ENCODE peak calls at places on chromosomes 4 and X, in nine cellular contexts. One of them, this sample, is unnamed. For H3K27me3, the result is how much of the 10 kb centered on the place peaks cover.

GRCh38 chr4:124887738-124888137 is 175.2 kb upstream of the ANKRD50 start:
- DNase-seq in aorta: no peak
- DNase-seq in CD8-positive, alpha-beta T cell: no peak
- DNase-seq in psoas muscle: no peak
- DNase-seq in thyroid gland: no peak
- DNase-seq in pancreas: no peak
- DNase-seq in SJSA1: no peak
- DNase-seq in mesenchymal stem cell: no peak
- DNase-seq in prostate gland: no peak
- DNase-seq in this sample: no peak

GRCh38 chrX:137052641-137053235 is 18.9 kb upstream of the GPR101 start:
- DNase-seq in aorta: no peak
- DNase-seq in CD8-positive, alpha-beta T cell: peak
- DNase-seq in psoas muscle: no peak
- DNase-seq in thyroid gland: no peak
- DNase-seq in pancreas: no peak
- DNase-seq in SJSA1: no peak
- DNase-seq in mesenchymal stem cell: no peak
- DNase-seq in prostate gland: no peak
- DNase-seq in this sample: no peak

GRCh38 chrX:47452112-47452511 is 30.9 kb downstream of the ZNF41 start:
- DNase-seq in aorta: no peak
- DNase-seq in CD8-positive, alpha-beta T cell: no peak
- DNase-seq in psoas muscle: no peak
- DNase-seq in thyroid gland: no peak
- DNase-seq in pancreas: no peak
- DNase-seq in SJSA1: no peak
- DNase-seq in mesenchymal stem cell: no peak
- DNase-seq in prostate gland: no peak
- DNase-seq in this sample: no peak

GRCh38 chr4:150381671-150382427 is 200.1 kb upstream of the MAB21L2 start:
- DNase-seq in aorta: no peak
- DNase-seq in CD8-positive, alpha-beta T cell: no peak
- DNase-seq in psoas muscle: no peak
- DNase-seq in thyroid gland: no peak
- DNase-seq in pancreas: no peak
- DNase-seq in SJSA1: no peak
- DNase-seq in mesenchymal stem cell: no peak
- DNase-seq in prostate gland: no peak
- DNase-seq in this sample: no peak

GRCh38 chrX:149040873-149041535 is 464.1 kb downstream of the IDS start:
- DNase-seq in aorta: no peak
- DNase-seq in CD8-positive, alpha-beta T cell: no peak
- DNase-seq in psoas muscle: no peak
- DNase-seq in thyroid gland: no peak
- DNase-seq in pancreas: no peak
- DNase-seq in SJSA1: no peak
- DNase-seq in mesenchymal stem cell: no peak
- DNase-seq in prostate gland: no peak
- DNase-seq in this sample: no peak

GRCh38 chrX:50769389-50770063 is 44.5 kb downstream of the SHROOM4 start:
- DNase-seq in aorta: no peak
- DNase-seq in CD8-positive, alpha-beta T cell: no peak
- DNase-seq in psoas muscle: no peak
- DNase-seq in thyroid gland: no peak
- DNase-seq in pancreas: no peak
- DNase-seq in SJSA1: no peak
- DNase-seq in mesenchymal stem cell: no peak
- DNase-seq in prostate gland: peak
- DNase-seq in this sample: peak

GRCh38 chr4:33696586-33696985 is 2547.7 kb downstream of the ARAP2 start:
- DNase-seq in aorta: no peak
- DNase-seq in CD8-positive, alpha-beta T cell: no peak
- DNase-seq in psoas muscle: no peak
- DNase-seq in thyroid gland: no peak
- DNase-seq in pancreas: no peak
- DNase-seq in SJSA1: no peak
- DNase-seq in mesenchymal stem cell: peak
- DNase-seq in prostate gland: no peak
- DNase-seq in this sample: no peak

GRCh38 chrX:11341274-11342256 is 48.4 kb downstream of the AMELX start:
- DNase-seq in aorta: peak
- DNase-seq in CD8-positive, alpha-beta T cell: no peak
- DNase-seq in psoas muscle: peak
- DNase-seq in thyroid gland: peak
- DNase-seq in pancreas: peak
- DNase-seq in SJSA1: no peak
- DNase-seq in mesenchymal stem cell: peak
- DNase-seq in prostate gland: no peak
- DNase-seq in this sample: no peak

GRCh38 chr4:173281420-173282333 is 52.5 kb downstream of the HMGB2 start:
- DNase-seq in aorta: no peak
- DNase-seq in CD8-positive, alpha-beta T cell: no peak
- DNase-seq in psoas muscle: no peak
- DNase-seq in thyroid gland: no peak
- DNase-seq in pancreas: no peak
- DNase-seq in SJSA1: no peak
- DNase-seq in mesenchymal stem cell: no peak
- DNase-seq in prostate gland: no peak
- DNase-seq in this sample: no peak

GRCh38 chrX:119013146-119013545 is 38.7 kb downstream of the LONRF3 start:
- DNase-seq in aorta: no peak
- DNase-seq in CD8-positive, alpha-beta T cell: no peak
- DNase-seq in psoas muscle: no peak
- DNase-seq in thyroid gland: no peak
- DNase-seq in pancreas: no peak
- DNase-seq in SJSA1: no peak
- DNase-seq in mesenchymal stem cell: no peak
- DNase-seq in prostate gland: no peak
- DNase-seq in this sample: no peak

GRCh38 chr4:119093042-119093827 is 42.4 kb upstream of the MYOZ2 start:
- DNase-seq in aorta: no peak
- DNase-seq in CD8-positive, alpha-beta T cell: no peak
- DNase-seq in psoas muscle: no peak
- DNase-seq in thyroid gland: no peak
- DNase-seq in pancreas: no peak
- DNase-seq in SJSA1: peak
- DNase-seq in mesenchymal stem cell: peak
- DNase-seq in prostate gland: no peak
- DNase-seq in this sample: no peak

GRCh38 chr4:24093446-24093845 is 203.6 kb upstream of the PPARGC1A start:
- DNase-seq in aorta: no peak
- DNase-seq in CD8-positive, alpha-beta T cell: no peak
- DNase-seq in psoas muscle: no peak
- DNase-seq in thyroid gland: no peak
- DNase-seq in pancreas: no peak
- DNase-seq in SJSA1: no peak
- DNase-seq in mesenchymal stem cell: no peak
- DNase-seq in prostate gland: no peak
- DNase-seq in this sample: no peak

DNA sequence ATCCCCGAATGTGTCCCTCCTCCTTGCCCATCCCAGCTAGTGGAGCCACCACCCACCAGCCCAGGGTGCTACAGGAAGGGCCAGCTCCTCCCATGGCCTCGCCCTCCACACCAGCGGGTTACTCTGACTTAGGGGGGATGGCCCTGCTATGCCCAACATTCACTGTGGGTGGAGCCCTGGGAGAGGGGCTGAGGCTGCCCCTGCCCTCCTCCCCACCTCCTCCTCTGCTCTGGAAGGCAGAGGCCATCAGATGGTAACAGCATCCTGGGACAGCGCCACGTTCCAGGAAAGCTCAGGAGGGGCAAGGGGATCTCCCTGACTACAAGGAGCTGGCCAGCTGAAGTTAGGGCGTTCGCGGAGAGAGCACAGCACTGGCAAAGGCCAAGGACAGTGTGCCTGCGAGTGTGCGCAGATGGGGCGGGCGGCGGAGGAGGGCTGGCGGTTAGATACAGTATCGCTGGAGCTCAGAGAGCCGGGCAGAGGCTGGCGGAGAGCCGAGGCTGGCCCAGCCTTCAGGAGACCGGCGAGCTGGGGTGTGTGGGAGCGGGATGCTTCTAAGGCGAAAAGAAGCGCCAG is 1.5 kb downstream of the JAKMIP1 start:
- DNase-seq in aorta: no peak
- DNase-seq in CD8-positive, alpha-beta T cell: peak
- DNase-seq in psoas muscle: no peak
- DNase-seq in thyroid gland: no peak
- DNase-seq in pancreas: no peak
- DNase-seq in SJSA1: no peak
- DNase-seq in mesenchymal stem cell: peak
- DNase-seq in prostate gland: no peak
- DNase-seq in this sample: no peak
- H3K27me3 ChIP-seq in aorta: under half
- H3K27me3 ChIP-seq in CD8-positive, alpha-beta T cell: under half
- H3K27me3 ChIP-seq in psoas muscle: under half
- H3K27me3 ChIP-seq in thyroid gland: under half
- H3K27me3 ChIP-seq in pancreas: under half
- H3K27me3 ChIP-seq in SJSA1: under half
- H3K27me3 ChIP-seq in mesenchymal stem cell: half or more
- H3K27me3 ChIP-seq in prostate gland: under half
- H3K27me3 ChIP-seq in this sample: under half

DNA sequence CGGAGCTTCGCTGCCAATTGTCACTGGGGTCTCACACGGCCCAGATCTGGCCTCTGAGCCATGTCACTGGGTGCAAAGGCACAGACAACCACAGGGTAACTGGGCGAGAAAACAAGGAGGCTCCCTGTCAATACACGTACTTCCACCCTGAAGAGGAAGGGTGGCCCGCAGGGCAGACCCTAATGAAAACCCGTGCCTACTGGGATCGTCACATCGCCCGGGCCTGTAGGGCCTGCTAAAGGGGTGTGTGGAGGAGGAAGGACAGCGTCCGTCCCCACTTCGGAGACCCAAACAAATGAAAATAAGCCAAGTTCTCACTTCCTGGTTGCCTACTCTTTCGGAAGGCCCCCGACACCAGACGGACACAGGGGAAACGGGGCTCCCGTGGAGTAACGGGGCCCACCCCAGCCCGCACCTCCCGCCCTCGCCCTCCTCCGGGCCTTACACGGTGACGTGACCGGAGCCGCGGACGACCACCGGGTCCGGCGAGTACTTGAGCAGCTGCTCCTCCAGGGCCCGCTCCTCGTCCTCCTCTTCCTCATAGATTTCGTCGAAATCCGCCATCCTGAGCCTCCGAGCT is 578 bp downstream of the CHIC2 start:
- DNase-seq in aorta: peak
- DNase-seq in CD8-positive, alpha-beta T cell: peak
- DNase-seq in psoas muscle: peak
- DNase-seq in thyroid gland: peak
- DNase-seq in pancreas: peak
- DNase-seq in SJSA1: peak
- DNase-seq in mesenchymal stem cell: peak
- DNase-seq in prostate gland: peak
- DNase-seq in this sample: no peak
- H3K27ac ChIP-seq in aorta: peak
- H3K27ac ChIP-seq in CD8-positive, alpha-beta T cell: peak
- H3K27ac ChIP-seq in psoas muscle: peak
- H3K27ac ChIP-seq in thyroid gland: peak
- H3K27ac ChIP-seq in pancreas: peak
- H3K27ac ChIP-seq in SJSA1: peak
- H3K27ac ChIP-seq in mesenchymal stem cell: peak
- H3K27ac ChIP-seq in prostate gland: peak
- H3K27ac ChIP-seq in this sample: peak

GRCh38 chrX:100407784-100408642 is 2.1 kb downstream of the PCDH19 start:
- DNase-seq in aorta: no peak
- DNase-seq in CD8-positive, alpha-beta T cell: no peak
- DNase-seq in psoas muscle: no peak
- DNase-seq in thyroid gland: no peak
- DNase-seq in pancreas: no peak
- DNase-seq in SJSA1: no peak
- DNase-seq in mesenchymal stem cell: no peak
- DNase-seq in prostate gland: no peak
- DNase-seq in this sample: no peak
- H3K27me3 ChIP-seq in aorta: under half
- H3K27me3 ChIP-seq in CD8-positive, alpha-beta T cell: under half
- H3K27me3 ChIP-seq in psoas muscle: under half
- H3K27me3 ChIP-seq in thyroid gland: under half
- H3K27me3 ChIP-seq in pancreas: under half
- H3K27me3 ChIP-seq in SJSA1: under half
- H3K27me3 ChIP-seq in mesenchymal stem cell: half or more
- H3K27me3 ChIP-seq in prostate gland: under half
- H3K27me3 ChIP-seq in this sample: half or more

GRCh38 chr4:140046037-140046436 is 107.9 kb downstream of the MAML3 start:
- DNase-seq in aorta: no peak
- DNase-seq in CD8-positive, alpha-beta T cell: no peak
- DNase-seq in psoas muscle: no peak
- DNase-seq in thyroid gland: no peak
- DNase-seq in pancreas: no peak
- DNase-seq in SJSA1: no peak
- DNase-seq in mesenchymal stem cell: no peak
- DNase-seq in prostate gland: no peak
- DNase-seq in this sample: no peak

GRCh38 chr4:140048419-140049022 is 105.5 kb downstream of the MAML3 start:
- DNase-seq in aorta: no peak
- DNase-seq in CD8-positive, alpha-beta T cell: no peak
- DNase-seq in psoas muscle: no peak
- DNase-seq in thyroid gland: no peak
- DNase-seq in pancreas: no peak
- DNase-seq in SJSA1: no peak
- DNase-seq in mesenchymal stem cell: no peak
- DNase-seq in prostate gland: no peak
- DNase-seq in this sample: no peak

GRCh38 chr4:140047781-140048180 is 106.2 kb downstream of the MAML3 start:
- DNase-seq in aorta: no peak
- DNase-seq in CD8-positive, alpha-beta T cell: no peak
- DNase-seq in psoas muscle: no peak
- DNase-seq in thyroid gland: no peak
- DNase-seq in pancreas: no peak
- DNase-seq in SJSA1: no peak
- DNase-seq in mesenchymal stem cell: no peak
- DNase-seq in prostate gland: no peak
- DNase-seq in this sample: no peak

GRCh38 chr4:140046573-140046972 is 107.4 kb downstream of the MAML3 start:
- DNase-seq in aorta: no peak
- DNase-seq in CD8-positive, alpha-beta T cell: no peak
- DNase-seq in psoas muscle: no peak
- DNase-seq in thyroid gland: no peak
- DNase-seq in pancreas: no peak
- DNase-seq in SJSA1: no peak
- DNase-seq in mesenchymal stem cell: no peak
- DNase-seq in prostate gland: no peak
- DNase-seq in this sample: no peak

DNA sequence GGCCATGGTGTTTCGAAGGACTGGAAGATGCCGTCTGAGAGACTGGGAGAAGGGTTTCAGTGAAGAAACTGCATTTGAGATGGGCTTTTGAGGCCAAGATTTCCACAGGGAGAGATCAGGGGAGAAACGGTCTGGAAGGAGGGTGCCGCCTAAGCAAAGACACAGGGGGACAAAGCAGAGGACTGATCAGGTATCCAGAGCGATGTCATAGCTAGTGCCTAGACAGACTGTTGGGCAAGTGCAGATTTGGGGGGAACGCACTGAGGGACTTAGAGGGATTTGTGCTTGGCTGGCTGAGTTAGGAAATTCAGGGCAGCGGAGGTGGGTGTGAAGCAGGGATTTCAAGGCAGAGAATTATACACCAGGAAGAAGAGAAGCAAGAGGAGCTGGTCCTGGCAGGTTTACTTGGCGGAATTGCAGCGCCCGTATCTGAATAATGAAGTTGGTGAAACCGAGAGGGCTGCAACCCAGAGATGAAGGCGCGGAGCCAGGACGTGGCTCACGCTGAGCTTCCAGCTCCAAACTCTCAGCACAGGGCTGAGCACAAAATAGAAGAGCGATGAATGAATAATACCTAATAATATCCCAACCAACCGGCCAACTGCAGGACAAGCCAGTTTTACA is 106.9 kb downstream of the MAML3 start:
- DNase-seq in aorta: peak
- DNase-seq in CD8-positive, alpha-beta T cell: no peak
- DNase-seq in psoas muscle: peak
- DNase-seq in thyroid gland: no peak
- DNase-seq in pancreas: no peak
- DNase-seq in SJSA1: no peak
- DNase-seq in mesenchymal stem cell: no peak
- DNase-seq in prostate gland: peak
- DNase-seq in this sample: peak
- H3K27ac ChIP-seq in aorta: peak
- H3K27ac ChIP-seq in CD8-positive, alpha-beta T cell: no peak
- H3K27ac ChIP-seq in psoas muscle: peak
- H3K27ac ChIP-seq in thyroid gland: no peak
- H3K27ac ChIP-seq in pancreas: no peak
- H3K27ac ChIP-seq in SJSA1: no peak
- H3K27ac ChIP-seq in mesenchymal stem cell: no peak
- H3K27ac ChIP-seq in prostate gland: peak
- H3K27ac ChIP-seq in this sample: peak